ENCODE peak calls at places on chromosome 5, in ten cellular contexts. U is psoas muscle, A is sigmoid colon, K is H7, Y is AG10803, O is left lung, I is foreskin fibroblast, S is pancreas, V is HFF-Myc, X is mesenchymal stem cell. W is an unnamed sample.
A peak's percentile ranks its signal among the peaks of the same experiment; 100 is the strongest.

GRCh38 chr5:71932649-71933338 is 174.5 kb upstream of the MAP1B start:
- DNase-seq in U (peak; percentile 35), A (no peak), K (peak; percentile 59), Y (peak; percentile 39), O (no peak), I (peak; percentile 35), S (peak; percentile 72), V (no peak), X (peak; percentile 46), W (no peak)

GRCh38 chr5:1555011-1555807 is 31.4 kb upstream of the LPCAT1 start:
- DNase-seq in U (no peak), A (peak; percentile 54), K (no peak), Y (peak; percentile 83), O (peak; percentile 89), I (peak; percentile 73), S (peak; percentile 40), V (no peak), X (peak; percentile 93), W (peak; percentile 87)

GRCh38 chr5:110757118-110757729 is 18.4 kb downstream of the SLC25A46 start:
- DNase-seq in U (no peak), A (no peak), K (no peak), Y (peak; percentile 56), O (no peak), I (peak; percentile 77), S (no peak), V (no peak), X (peak; percentile 65), W (peak; percentile 66)

GRCh38 chr5:151456321-151456940 is 9.0 kb downstream of the SLC36A1 start:
- DNase-seq in U (no peak), A (no peak), K (no peak), Y (no peak), O (no peak), I (no peak), S (no peak), V (no peak), X (no peak), W (no peak)

GRCh38 chr5:116497648-116498047 is 77.0 kb downstream of the SEMA6A start:
- DNase-seq in U (no peak), A (no peak), K (no peak), Y (no peak), O (no peak), I (no peak), S (no peak), V (no peak), X (no peak), W (no peak)

GRCh38 chr5:2169862-2170820 is 287.4 kb upstream of the IRX4 start:
- DNase-seq in U (no peak), A (no peak), K (no peak), Y (no peak), O (no peak), I (no peak), S (no peak), V (no peak), X (no peak), W (no peak)

GRCh38 chr5:112968411-112969106 is 8.0 kb upstream of the DCP2 start:
- DNase-seq in U (no peak), A (no peak), K (no peak), Y (peak; percentile 12), O (no peak), I (peak; percentile 51), S (no peak), V (no peak), X (peak; percentile 73), W (peak; percentile 61)

GRCh38 chr5:15266265-15266664 is 233.7 kb upstream of the FBXL7 start:
- DNase-seq in U (no peak), A (no peak), K (no peak), Y (no peak), O (no peak), I (no peak), S (no peak), V (no peak), X (no peak), W (no peak)

GRCh38 chr5:59039003-59039295 is 456.1 kb downstream of the RAB3C start:
- DNase-seq in U (no peak), A (no peak), K (no peak), Y (no peak), O (no peak), I (no peak), S (no peak), V (no peak), X (no peak), W (no peak)

GRCh38 chr5:95839658-95840057 is 17.1 kb upstream of the GLRX start:
- DNase-seq in U (no peak), A (no peak), K (no peak), Y (no peak), O (no peak), I (no peak), S (no peak), V (no peak), X (no peak), W (no peak)

GRCh38 chr5:88827997-88828396 is 55.0 kb downstream of the MEF2C start:
- DNase-seq in U (no peak), A (no peak), K (no peak), Y (no peak), O (no peak), I (no peak), S (no peak), V (no peak), X (no peak), W (peak; percentile 2)

GRCh38 chr5:88829053-88829452 is 53.9 kb downstream of the MEF2C start:
- DNase-seq in U (no peak), A (no peak), K (peak; percentile 3), Y (peak; percentile 45), O (no peak), I (peak; percentile 28), S (no peak), V (no peak), X (no peak), W (no peak)

GRCh38 chr5:88831856-88832255 is 51.1 kb downstream of the MEF2C start:
- DNase-seq in U (no peak), A (no peak), K (no peak), Y (no peak), O (no peak), I (no peak), S (no peak), V (no peak), X (no peak), W (no peak)

GRCh38 chr5:88829773-88830172 is 53.2 kb downstream of the MEF2C start:
- DNase-seq in U (no peak), A (no peak), K (no peak), Y (peak; percentile 23), O (no peak), I (no peak), S (no peak), V (no peak), X (no peak), W (no peak)

GRCh38 chr5:88830567-88830966 is 52.4 kb downstream of the MEF2C start:
- DNase-seq in U (no peak), A (no peak), K (no peak), Y (peak; percentile 24), O (no peak), I (no peak), S (no peak), V (no peak), X (no peak), W (no peak)
- H3K4me3 ChIP-seq in U (peak overlapping the region; percentile 26), A (no peak overlapping the region), K (no peak overlapping the region), Y (no peak overlapping the region), O (no peak overlapping the region), I (no peak overlapping the region), S (no peak overlapping the region), V (no peak overlapping the region), X (no peak overlapping the region), W (no peak overlapping the region)

GRCh38 chr5:104598285-104598684 is 1035.7 kb upstream of the NUDT12 start:
- DNase-seq in U (no peak), A (no peak), K (no peak), Y (no peak), O (no peak), I (no peak), S (no peak), V (no peak), X (no peak), W (peak; percentile 2)

GRCh38 chr5:104594850-104595249 is 1032.3 kb upstream of the NUDT12 start:
- DNase-seq in U (no peak), A (no peak), K (no peak), Y (no peak), O (no peak), I (no peak), S (no peak), V (no peak), X (no peak), W (no peak)
- H3K4me3 ChIP-seq in U (no peak overlapping the region), A (no peak overlapping the region), K (no peak overlapping the region), Y (no peak overlapping the region), O (no peak overlapping the region), I (no peak overlapping the region), S (no peak overlapping the region), V (no peak overlapping the region), X (no peak overlapping the region), W (no peak overlapping the region)

DNA sequence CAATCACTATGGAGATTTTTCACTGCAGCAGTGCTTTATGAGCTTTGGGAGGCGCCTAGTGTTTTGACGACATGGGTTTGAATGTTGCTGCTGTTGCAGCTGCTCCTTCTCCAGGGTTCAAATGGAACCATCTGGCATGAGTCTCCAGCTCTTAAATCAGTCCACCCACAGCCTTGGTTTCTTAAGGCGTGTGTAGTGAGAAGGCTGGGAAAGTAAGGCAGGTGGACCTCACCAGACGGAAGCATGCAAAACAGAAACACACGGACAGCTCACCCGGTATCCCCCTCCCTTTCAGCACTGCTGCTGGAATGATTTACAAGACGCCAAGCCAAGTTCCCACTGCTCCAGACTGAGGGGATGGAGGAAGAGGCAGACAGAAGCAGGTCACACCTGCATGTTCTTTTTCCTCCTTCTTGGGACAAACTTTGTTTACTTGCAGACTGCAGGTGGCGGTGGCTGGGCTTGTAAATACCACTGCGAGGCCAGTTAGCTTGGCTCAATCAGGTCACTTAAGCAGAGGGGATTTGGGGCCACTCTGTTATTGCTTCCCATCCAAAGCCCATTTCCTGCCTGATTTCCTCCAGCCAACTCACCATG is 47.4 kb downstream of the ADAM19 start:
- DNase-seq in U (no peak), A (peak; percentile 83), K (peak; percentile 43), Y (peak; percentile 42), O (no peak), I (no peak), S (no peak), V (peak; percentile 31), X (peak; percentile 77), W (peak; percentile 87)
- H3K4me3 ChIP-seq in U (no peak overlapping the region), A (no peak overlapping the region), K (no peak overlapping the region), Y (no peak overlapping the region), O (no peak overlapping the region), I (no peak overlapping the region), S (no peak overlapping the region), V (no peak overlapping the region), X (no peak overlapping the region), W (no peak overlapping the region)

DNA sequence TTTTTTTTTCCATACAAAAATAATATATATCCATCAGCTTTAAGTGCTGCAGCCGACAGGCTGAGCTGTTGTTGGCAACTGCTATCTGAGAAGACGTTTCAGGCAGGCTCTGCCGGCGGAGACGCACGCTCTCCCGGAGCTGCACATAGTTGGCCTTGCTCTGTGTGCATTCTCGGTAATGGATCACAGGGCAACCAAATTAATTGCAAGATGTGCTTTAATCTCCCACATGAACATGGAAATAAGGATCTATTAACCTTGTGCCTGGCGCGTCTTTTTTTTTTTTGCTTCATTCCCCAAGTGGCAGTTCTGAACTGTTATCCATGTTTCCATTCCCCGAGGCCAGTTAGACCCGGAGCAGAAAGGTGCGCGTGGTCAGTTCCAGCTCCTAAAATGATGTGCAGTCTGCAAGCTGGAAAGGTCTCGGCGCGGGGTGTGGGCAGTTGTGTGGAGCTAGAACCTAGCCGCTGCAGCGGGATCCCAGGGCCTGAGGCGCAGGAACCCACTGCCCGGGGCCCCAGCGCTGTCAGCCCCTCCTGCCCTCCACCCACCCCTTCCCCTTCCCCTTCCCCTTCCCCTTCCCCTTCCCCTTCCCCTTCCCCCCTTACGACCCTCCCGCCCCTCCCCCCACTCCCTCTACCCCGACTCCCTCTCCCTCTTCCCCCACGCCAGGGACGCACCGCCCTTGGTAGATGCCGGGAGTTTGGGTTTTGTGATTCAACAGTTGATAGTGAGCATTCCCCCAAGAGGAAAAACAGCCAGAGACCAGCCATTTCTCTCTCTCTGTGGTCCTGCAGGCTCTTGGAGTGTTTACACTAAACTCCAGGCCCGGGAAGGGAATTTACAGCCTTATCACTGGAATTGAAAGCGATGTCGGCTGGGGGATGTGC is 137.8 kb downstream of the CEP120 start:
- DNase-seq in U (no peak), A (peak; percentile 70), K (peak; percentile 75), Y (peak; percentile 10), O (peak; percentile 74), I (peak; percentile 69), S (no peak), V (no peak), X (peak; percentile 79), W (peak; percentile 71)
- H3K4me3 ChIP-seq in U (no peak overlapping the region), A (peak overlapping the region; percentile 44), K (peak overlapping the region; percentile 58), Y (peak overlapping the region; percentile 1), O (no peak overlapping the region), I (peak overlapping the region; percentile 46), S (no peak overlapping the region), V (no peak overlapping the region), X (peak overlapping the region; percentile 7), W (peak overlapping the region; percentile 44)